ENCODE peak calls at places on chromosomes 1 and 21, in six cellular contexts. Q, N, J, L, E and R are unnamed samples.

GRCh38 chr1:175597969-175598765 is 145.2 kb downstream of the TNR start:
- DNase-seq in Q (no peak), N (no peak), J (no peak), L (no peak), E (no peak), R (no peak)

GRCh38 chr1:28313710-28314510 is 14.9 kb upstream of the MED18 start:
- DNase-seq in Q (no peak), N (peak), J (no peak), L (peak), E (no peak), R (no peak)

GRCh38 chr1:61301824-61302652 is 219.7 kb downstream of the NFIA start:
- DNase-seq in Q (peak), N (no peak), J (no peak), L (peak), E (no peak), R (no peak)

GRCh38 chr1:58136502-58136901 is 410.0 kb downstream of the OMA1 start:
- DNase-seq in Q (no peak), N (no peak), J (no peak), L (no peak), E (no peak), R (no peak)

GRCh38 chr21:34524671-34525601 is 12.9 kb upstream of the KCNE1 start:
- DNase-seq in Q (no peak), N (no peak), J (peak), L (no peak), E (no peak), R (no peak)

GRCh38 chr1:183480971-183481431 is 8.7 kb downstream of the SMG7 start:
- DNase-seq in Q (no peak), N (no peak), J (no peak), L (no peak), E (no peak), R (no peak)

GRCh38 chr1:203368624-203369451 is 17.9 kb upstream of the FMOD start:
- DNase-seq in Q (peak), N (no peak), J (peak), L (no peak), E (peak), R (no peak)

GRCh38 chr1:151494741-151495281 is 16.4 kb upstream of the CGN start:
- DNase-seq in Q (peak), N (no peak), J (no peak), L (no peak), E (no peak), R (no peak)

GRCh38 chr1:200427744-200428143 is 17.9 kb upstream of the ZNF281 start:
- DNase-seq in Q (no peak), N (no peak), J (no peak), L (no peak), E (no peak), R (no peak)

GRCh38 chr1:40652452-40652851 is 13.0 kb downstream of the RIMS3 start:
- DNase-seq in Q (no peak), N (no peak), J (no peak), L (no peak), E (no peak), R (no peak)

GRCh38 chr1:40648928-40649591 is 16.4 kb downstream of the RIMS3 start:
- DNase-seq in Q (no peak), N (no peak), J (no peak), L (no peak), E (no peak), R (no peak)

GRCh38 chr1:40651138-40651857 is 14.2 kb downstream of the RIMS3 start:
- DNase-seq in Q (no peak), N (no peak), J (no peak), L (no peak), E (no peak), R (no peak)

GRCh38 chr1:40649592-40649930 is 15.9 kb downstream of the RIMS3 start:
- DNase-seq in Q (no peak), N (no peak), J (no peak), L (no peak), E (no peak), R (no peak)

DNA sequence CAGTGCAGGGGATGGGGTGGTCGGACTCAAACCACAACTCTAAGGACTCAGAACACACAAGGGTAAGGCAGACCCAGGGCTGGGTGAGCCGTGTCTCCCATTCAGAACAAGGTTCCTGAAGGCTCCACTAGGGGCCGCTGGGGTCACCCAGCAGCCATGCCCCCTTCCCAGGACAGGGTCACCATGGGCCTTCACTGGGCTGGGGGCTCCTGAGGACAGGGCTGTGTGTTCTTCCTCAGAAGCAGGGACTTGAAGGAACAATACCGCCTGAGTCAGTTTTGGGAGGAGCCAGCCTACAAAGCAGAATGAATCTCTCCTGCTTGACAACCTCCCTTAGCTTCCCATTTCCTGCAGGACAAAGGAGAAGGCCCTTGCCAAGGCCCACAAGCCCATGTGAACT is 15.4 kb downstream of the RIMS3 start:
- DNase-seq in Q (no peak), N (no peak), J (no peak), L (no peak), E (no peak), R (no peak)
- TF ChIP-seq CTCF in Q (peak), N (no peak), J (no peak), L (peak), E (peak), R (peak)

GRCh38 chr1:188462837-188463236 is 1634.1 kb downstream of the PLA2G4A start:
- DNase-seq in Q (no peak), N (no peak), J (no peak), L (no peak), E (no peak), R (no peak)

GRCh38 chr1:188463919-188464318 is 1635.2 kb downstream of the PLA2G4A start:
- DNase-seq in Q (no peak), N (no peak), J (no peak), L (no peak), E (no peak), R (no peak)
- TF ChIP-seq CTCF in Q (no peak), N (no peak), J (no peak), L (peak), E (no peak), R (peak)

GRCh38 chr1:15033264-15033663 is 120.3 kb upstream of the TMEM51 start:
- DNase-seq in Q (peak), N (no peak), J (no peak), L (peak), E (no peak), R (no peak)
- TF ChIP-seq CTCF in Q (peak), N (no peak), J (no peak), L (peak), E (no peak), R (peak)

DNA sequence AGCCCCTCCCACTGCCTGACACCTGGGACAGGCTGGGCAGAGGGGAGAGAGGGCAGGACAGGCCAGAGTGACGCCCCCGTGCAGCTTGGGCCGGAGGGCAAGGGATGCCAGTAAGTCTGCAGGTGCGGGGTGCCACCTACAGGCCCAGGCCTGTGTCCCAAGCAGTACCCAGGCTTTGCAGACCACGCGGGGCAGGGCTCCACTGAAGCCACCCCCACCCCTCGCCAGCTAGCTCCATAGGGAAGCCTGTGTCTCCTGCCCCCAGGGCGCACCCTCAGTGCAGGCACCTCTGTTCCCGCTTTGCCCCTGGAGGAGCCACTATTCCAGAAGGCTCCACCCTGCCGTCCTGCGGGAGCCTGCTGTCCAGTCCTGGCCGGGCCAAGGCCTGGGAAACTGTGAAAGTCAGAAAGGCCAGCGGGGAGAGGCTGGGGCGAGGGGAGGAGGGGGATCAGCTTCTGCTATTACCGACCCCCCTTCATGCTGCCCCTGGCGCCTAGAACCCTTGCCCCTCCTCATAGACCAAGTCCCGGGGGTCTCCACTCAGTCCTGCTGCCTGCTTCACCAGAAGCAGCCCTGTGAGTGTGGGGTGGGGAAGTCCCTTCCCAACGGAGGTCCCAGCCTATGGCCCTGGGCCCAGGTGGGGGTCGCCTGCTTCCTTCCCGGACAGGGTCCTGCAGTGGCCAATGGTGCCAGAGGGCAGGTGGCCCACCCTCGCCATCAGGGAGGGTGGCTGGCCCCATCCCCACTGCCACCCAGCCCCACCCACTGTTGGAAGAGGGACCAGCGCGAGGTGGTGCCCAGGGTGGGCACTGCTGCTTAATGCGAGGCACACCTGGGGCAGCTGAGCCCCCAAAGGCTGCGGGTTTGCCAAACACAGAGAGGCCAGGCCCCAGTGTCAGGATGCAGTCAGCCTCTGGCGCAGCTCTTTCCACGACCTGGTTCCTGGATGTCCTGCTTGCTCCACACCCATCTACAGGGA is 54.4 kb downstream of the KCNAB2 start:
- DNase-seq in Q (no peak), N (peak), J (peak), L (no peak), E (no peak), R (peak)
- TF ChIP-seq CTCF in Q (peak), N (no peak), J (no peak), L (no peak), E (peak), R (peak)

DNA sequence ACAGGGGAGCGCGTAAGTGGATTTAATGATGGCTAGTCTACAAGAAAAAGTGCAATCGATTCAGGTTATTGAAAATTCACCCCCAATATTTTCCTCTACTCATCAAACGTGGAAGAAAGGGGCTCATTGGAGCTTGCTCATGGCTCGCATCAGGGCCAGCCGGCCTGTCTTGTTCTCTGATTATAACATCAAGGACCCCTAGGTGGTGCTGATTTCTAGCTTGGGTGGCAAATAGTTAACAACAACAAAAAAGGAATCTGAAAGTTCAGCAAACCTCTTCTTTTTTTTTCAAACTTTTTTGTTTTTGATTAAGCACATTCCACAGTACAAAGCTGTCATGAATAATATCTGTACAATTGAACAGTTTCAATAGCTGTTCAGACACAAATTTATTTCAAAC is 35.8 kb upstream of the SOD1 start:
- DNase-seq in Q (no peak), N (no peak), J (no peak), L (no peak), E (no peak), R (no peak)
- TF ChIP-seq CTCF in Q (no peak), N (no peak), J (no peak), L (peak), E (no peak), R (peak)